ENCODE peak calls at places on chromosomes 11 and 22, in four cellular contexts. One of them, this sample, is unnamed. For H3K4me1, the result is how much of the 10 kb centered on the place peaks cover.

GRCh38 chr22:29382575-29383328 is 5.6 kb downstream of the AP1B1 start:
- DNase-seq in SK-N-SH: no peak
- DNase-seq in Peyer's patch: no peak
- DNase-seq in body of pancreas: peak
- DNase-seq in this sample: peak

GRCh38 chr11:131137046-131137445 is 220.8 kb upstream of the SNX19 start:
- DNase-seq in SK-N-SH: no peak
- DNase-seq in Peyer's patch: no peak
- DNase-seq in body of pancreas: no peak
- DNase-seq in this sample: no peak

GRCh38 chr11:10181811-10182210 is 112.2 kb downstream of the SBF2 start:
- DNase-seq in SK-N-SH: peak
- DNase-seq in Peyer's patch: no peak
- DNase-seq in body of pancreas: no peak
- DNase-seq in this sample: no peak

GRCh38 chr11:102518296-102519094 is 12.1 kb downstream of the MMP7 start:
- DNase-seq in SK-N-SH: no peak
- DNase-seq in Peyer's patch: no peak
- DNase-seq in body of pancreas: no peak
- DNase-seq in this sample: no peak

GRCh38 chr11:75195164-75195962 is 44.5 kb downstream of the SLCO2B1 start:
- DNase-seq in SK-N-SH: peak
- DNase-seq in Peyer's patch: no peak
- DNase-seq in body of pancreas: peak
- DNase-seq in this sample: no peak

GRCh38 chr11:106990322-106990721 is 28.0 kb downstream of the GUCY1A2 start:
- DNase-seq in SK-N-SH: no peak
- DNase-seq in Peyer's patch: no peak
- DNase-seq in body of pancreas: peak
- DNase-seq in this sample: no peak

GRCh38 chr11:129455756-129456436 is 80.2 kb downstream of the BARX2 start:
- DNase-seq in SK-N-SH: no peak
- DNase-seq in Peyer's patch: no peak
- DNase-seq in body of pancreas: no peak
- DNase-seq in this sample: no peak

GRCh38 chr11:71223671-71224660 is 28.4 kb downstream of the SHANK2 start:
- DNase-seq in SK-N-SH: no peak
- DNase-seq in Peyer's patch: no peak
- DNase-seq in body of pancreas: no peak
- DNase-seq in this sample: peak

GRCh38 chr11:111310088-111310487 is 11.7 kb downstream of the POU2AF3 start:
- DNase-seq in SK-N-SH: no peak
- DNase-seq in Peyer's patch: no peak
- DNase-seq in body of pancreas: no peak
- DNase-seq in this sample: no peak

GRCh38 chr11:113796663-113797259 is 17.2 kb downstream of the CLDN25 start:
- DNase-seq in SK-N-SH: peak
- DNase-seq in Peyer's patch: no peak
- DNase-seq in body of pancreas: peak
- DNase-seq in this sample: peak

GRCh38 chr22:49080631-49081030 is 747.0 kb downstream of the BRD1 start:
- DNase-seq in SK-N-SH: no peak
- DNase-seq in Peyer's patch: peak
- DNase-seq in body of pancreas: no peak
- DNase-seq in this sample: no peak

GRCh38 chr22:50244420-50245213 is at the start of gene TUBGCP6:
- DNase-seq in SK-N-SH: peak
- DNase-seq in Peyer's patch: peak
- DNase-seq in body of pancreas: peak
- DNase-seq in this sample: peak

GRCh38 chr22:50247748-50248147 is 2.9 kb upstream of the TUBGCP6 start:
- DNase-seq in SK-N-SH: peak
- DNase-seq in Peyer's patch: peak
- DNase-seq in body of pancreas: peak
- DNase-seq in this sample: no peak

GRCh38 chr22:50248192-50249084 is 2.6 kb downstream of the HDAC10 start:
- DNase-seq in SK-N-SH: no peak
- DNase-seq in Peyer's patch: no peak
- DNase-seq in body of pancreas: no peak
- DNase-seq in this sample: no peak

GRCh38 chr22:50245214-50246072 is 620 bp upstream of the TUBGCP6 start:
- DNase-seq in SK-N-SH: peak
- DNase-seq in Peyer's patch: no peak
- DNase-seq in body of pancreas: no peak
- DNase-seq in this sample: no peak

DNA sequence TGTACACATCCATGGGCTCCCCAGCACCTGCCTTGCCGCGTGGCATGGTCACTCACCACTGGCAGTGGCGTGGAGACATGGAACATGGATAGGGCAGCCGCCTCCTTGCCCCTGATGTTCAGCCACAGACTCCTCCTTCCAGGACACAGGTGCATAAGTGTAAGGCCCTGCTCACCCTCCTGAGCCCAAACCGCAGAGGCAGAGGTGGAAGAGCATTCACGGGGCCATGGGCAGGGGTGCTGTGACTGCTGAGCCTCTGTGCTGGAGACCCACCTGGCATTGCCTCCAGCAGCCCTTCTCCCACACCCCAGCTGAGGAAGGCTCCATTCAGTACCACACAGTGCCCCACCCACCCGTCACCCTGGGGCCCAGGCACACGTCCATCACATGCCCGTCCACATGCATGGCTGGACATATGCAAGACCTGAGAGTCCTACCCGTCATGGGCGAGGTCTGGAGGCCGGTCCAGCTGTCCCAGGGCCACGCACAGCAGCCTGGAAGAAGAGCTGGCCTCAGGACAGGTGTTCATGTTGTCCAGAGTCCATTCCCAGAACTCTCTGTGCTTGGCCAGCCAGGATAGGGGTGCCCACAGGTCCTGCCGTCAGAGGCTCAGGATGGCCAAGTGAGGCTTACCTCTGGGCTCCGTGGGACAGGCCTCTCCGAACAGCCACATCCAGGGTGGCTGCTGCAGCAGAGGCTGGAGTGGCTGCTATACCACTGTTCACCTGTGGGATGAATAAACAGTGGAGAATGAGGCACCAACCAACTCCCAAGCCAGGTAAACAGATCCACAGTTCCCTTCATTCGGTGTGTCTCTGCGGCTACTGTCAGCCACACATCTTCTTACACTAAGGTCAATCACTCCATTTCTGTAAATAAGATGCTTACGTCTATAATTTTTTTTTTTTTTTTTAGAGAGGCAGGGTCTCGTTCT is 1.7 kb upstream of the TUBGCP6 start:
- DNase-seq in SK-N-SH: no peak
- DNase-seq in Peyer's patch: no peak
- DNase-seq in body of pancreas: no peak
- DNase-seq in this sample: peak
- H3K4me1 ChIP-seq in SK-N-SH: under half
- H3K4me1 ChIP-seq in Peyer's patch: under half
- H3K4me1 ChIP-seq in body of pancreas: half or more
- H3K4me1 ChIP-seq in this sample: under half

DNA sequence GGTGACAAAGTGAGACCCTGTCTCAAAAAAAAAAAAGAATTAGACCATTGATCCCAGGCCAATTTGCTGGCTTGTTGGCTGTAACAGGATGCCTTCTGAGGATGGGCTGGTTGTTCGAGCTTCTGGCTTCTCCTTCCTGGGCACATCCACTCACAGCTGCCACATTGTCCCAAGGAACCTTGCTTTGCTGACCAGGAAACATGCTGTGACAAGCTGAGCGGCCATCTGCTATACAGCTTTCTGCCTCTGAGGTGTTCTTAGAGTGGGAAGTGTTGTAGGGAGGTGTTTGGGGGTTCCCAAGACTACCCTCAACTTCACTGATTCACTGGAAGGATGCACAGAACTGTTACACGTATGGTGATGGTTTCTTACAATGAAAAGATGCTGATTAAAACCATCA is 6.5 kb downstream of the SNAP29 start:
- DNase-seq in SK-N-SH: no peak
- DNase-seq in Peyer's patch: no peak
- DNase-seq in body of pancreas: no peak
- DNase-seq in this sample: no peak
- H3K4me1 ChIP-seq in SK-N-SH: under half
- H3K4me1 ChIP-seq in Peyer's patch: under half
- H3K4me1 ChIP-seq in body of pancreas: under half
- H3K4me1 ChIP-seq in this sample: under half

GRCh38 chr11:62560566-62561103 is 13.1 kb downstream of the EEF1G start:
- DNase-seq in SK-N-SH: peak
- DNase-seq in Peyer's patch: peak
- DNase-seq in body of pancreas: peak
- DNase-seq in this sample: peak
- H3K4me1 ChIP-seq in SK-N-SH: under half
- H3K4me1 ChIP-seq in Peyer's patch: under half
- H3K4me1 ChIP-seq in body of pancreas: under half
- H3K4me1 ChIP-seq in this sample: half or more

GRCh38 chr22:40792451-40792850 is 26.7 kb downstream of the SLC25A17 start:
- DNase-seq in SK-N-SH: no peak
- DNase-seq in Peyer's patch: no peak
- DNase-seq in body of pancreas: no peak
- DNase-seq in this sample: no peak
- H3K4me1 ChIP-seq in SK-N-SH: under half
- H3K4me1 ChIP-seq in Peyer's patch: under half
- H3K4me1 ChIP-seq in body of pancreas: under half
- H3K4me1 ChIP-seq in this sample: under half

DNA sequence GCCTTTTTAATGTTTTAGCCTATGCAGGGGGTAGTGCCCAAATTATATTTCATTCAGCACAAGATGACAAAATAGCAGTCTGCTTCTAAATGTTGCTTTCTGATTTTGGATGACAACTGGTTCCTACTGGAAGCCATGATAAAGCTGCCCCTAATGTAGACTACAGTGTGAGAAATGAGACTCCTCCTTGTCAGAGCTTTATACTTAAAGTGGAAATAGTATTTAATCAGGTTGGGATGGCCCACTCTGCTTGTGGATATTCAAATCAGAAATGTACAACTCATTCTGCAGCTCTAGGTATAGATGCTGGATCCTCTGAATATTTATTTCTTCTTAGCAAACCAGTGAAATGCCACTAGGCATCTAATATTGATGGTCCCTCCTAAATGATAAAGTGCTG is 171.3 kb downstream of the SOX6 start:
- DNase-seq in SK-N-SH: no peak
- DNase-seq in Peyer's patch: no peak
- DNase-seq in body of pancreas: no peak
- DNase-seq in this sample: no peak
- H3K4me1 ChIP-seq in SK-N-SH: under half
- H3K4me1 ChIP-seq in Peyer's patch: under half
- H3K4me1 ChIP-seq in body of pancreas: under half
- H3K4me1 ChIP-seq in this sample: under half